ENCODE peak calls at places on chromosomes 13 and 19, in four cellular contexts. Z, W, R and J are unnamed samples.

GRCh38 chr13:112887151-112887550 is 81.9 kb upstream of the MCF2L start:
- DNase-seq in Z (no peak), W (no peak), R (no peak), J (no peak)

GRCh38 chr19:10888421-10888866 is 17.1 kb downstream of the CARM1 start:
- DNase-seq in Z (no peak), W (no peak), R (no peak), J (peak; percentile 72)

GRCh38 chr13:97574926-97575325 is 141.0 kb downstream of the RAP2A start:
- DNase-seq in Z (peak; percentile 10), W (peak; percentile 48), R (no peak), J (no peak)

GRCh38 chr13:40389081-40389641 is 277.3 kb downstream of the FOXO1 start:
- DNase-seq in Z (no peak), W (no peak), R (peak; percentile 4), J (no peak)

GRCh38 chr13:76764429-76764828 is 121.8 kb downstream of the KCTD12 start:
- DNase-seq in Z (no peak), W (no peak), R (no peak), J (no peak)

GRCh38 chr19:14361824-14362223 is 19.4 kb upstream of the ADGRE5 start:
- DNase-seq in Z (peak; percentile 51), W (peak; percentile 75), R (no peak), J (peak; percentile 63)

GRCh38 chr13:22074403-22074802 is 403.5 kb downstream of the FGF9 start:
- DNase-seq in Z (no peak), W (no peak), R (no peak), J (no peak)

GRCh38 chr13:106570354-106570822 is 2.5 kb upstream of the ARGLU1 start:
- DNase-seq in Z (peak; percentile 58), W (peak; percentile 69), R (no peak), J (peak; percentile 32)

GRCh38 chr13:52846567-52847321 is 1.7 kb downstream of the PCDH8 start:
- DNase-seq in Z (no peak), W (peak; percentile 96), R (no peak), J (peak; percentile 75)

GRCh38 chr19:33490041-33490451 is 31.5 kb downstream of the PEPD start:
- DNase-seq in Z (no peak), W (no peak), R (no peak), J (peak; percentile 17)

GRCh38 chr13:33004454-33004853 is 11.8 kb upstream of the KL start:
- DNase-seq in Z (no peak), W (no peak), R (no peak), J (no peak)

GRCh38 chr13:30107536-30108136 is 199.7 kb downstream of the KATNAL1 start:
- DNase-seq in Z (no peak), W (no peak), R (no peak), J (no peak)

GRCh38 chr19:18514800-18515682 is 6.8 kb downstream of the ELL start:
- DNase-seq in Z (no peak), W (no peak), R (no peak), J (no peak)

GRCh38 chr19:7874080-7874856 is at the start of gene PRR36:
- DNase-seq in Z (no peak), W (peak; percentile 93), R (no peak), J (peak; percentile 93)

GRCh38 chr13:104253063-104253680 is 1187.0 kb upstream of the SLC10A2 start:
- DNase-seq in Z (no peak), W (no peak), R (no peak), J (no peak)

GRCh38 chr13:112092453-112092852 is 25.5 kb downstream of the SOX1 start:
- DNase-seq in Z (no peak), W (no peak), R (no peak), J (no peak)

DNA sequence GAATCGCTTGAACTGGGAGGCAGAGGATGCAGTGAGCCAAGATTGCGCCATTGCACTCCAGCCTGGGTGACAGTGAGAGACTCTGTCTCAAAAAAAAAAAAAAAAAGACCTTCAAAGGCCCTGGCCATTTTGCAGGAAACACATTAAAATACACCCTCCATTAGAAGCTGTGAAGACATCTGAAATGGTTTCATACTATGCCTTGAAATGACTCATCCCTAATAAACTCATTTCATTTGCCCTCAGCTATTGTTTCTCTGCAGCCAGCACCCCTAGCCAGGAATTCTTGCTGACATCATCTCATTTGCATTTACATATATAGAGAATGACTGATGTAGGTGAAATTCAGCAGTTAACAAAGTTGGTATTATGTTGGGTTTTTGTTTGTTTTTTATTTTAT is 8.7 kb downstream of the EML2 start:
- DNase-seq in Z (no peak), W (no peak), R (peak; percentile 60), J (peak; percentile 3)
- TF ChIP-seq NRF1 in Z (no peak), W (no peak), R (no peak), J (no peak)

DNA sequence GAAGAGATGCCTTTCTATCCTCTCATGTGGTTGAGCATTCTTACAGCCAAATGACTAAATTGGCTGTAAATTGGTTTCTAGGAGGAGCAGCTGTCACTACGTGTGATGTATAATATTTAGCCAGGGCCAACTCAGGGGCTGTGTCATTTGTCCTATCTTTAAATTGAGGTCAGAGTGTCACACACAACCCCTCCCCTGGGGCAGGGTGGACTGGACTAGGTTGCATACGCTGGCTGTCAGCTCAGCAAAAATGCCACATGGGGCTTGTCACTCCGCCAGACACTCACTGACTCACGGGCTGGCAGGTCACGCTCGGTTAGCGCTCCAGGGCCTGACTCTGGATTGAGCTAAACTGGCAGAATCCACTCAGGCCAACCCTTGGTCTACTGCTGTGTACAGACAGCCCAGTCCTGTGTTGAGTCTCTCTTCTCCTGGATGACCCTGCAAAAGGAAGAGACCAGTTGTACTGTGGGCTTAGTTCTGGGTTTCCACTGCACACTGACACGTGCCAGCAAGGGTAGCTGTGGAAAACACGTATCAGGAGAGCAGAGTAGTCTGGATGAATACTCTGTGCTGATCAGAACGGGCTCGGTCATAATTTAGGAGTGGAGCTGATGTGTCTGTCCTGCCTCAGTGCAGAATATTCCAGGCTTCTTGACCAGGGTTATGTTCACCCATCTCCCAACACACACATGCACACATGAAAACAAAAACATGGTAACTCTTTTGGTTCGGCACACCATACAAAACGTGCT is 29.1 kb downstream of the SHISA2 start:
- DNase-seq in Z (no peak), W (peak; percentile 39), R (no peak), J (peak; percentile 85)
- TF ChIP-seq NRF1 in Z (no peak), W (no peak), R (no peak), J (no peak)

DNA sequence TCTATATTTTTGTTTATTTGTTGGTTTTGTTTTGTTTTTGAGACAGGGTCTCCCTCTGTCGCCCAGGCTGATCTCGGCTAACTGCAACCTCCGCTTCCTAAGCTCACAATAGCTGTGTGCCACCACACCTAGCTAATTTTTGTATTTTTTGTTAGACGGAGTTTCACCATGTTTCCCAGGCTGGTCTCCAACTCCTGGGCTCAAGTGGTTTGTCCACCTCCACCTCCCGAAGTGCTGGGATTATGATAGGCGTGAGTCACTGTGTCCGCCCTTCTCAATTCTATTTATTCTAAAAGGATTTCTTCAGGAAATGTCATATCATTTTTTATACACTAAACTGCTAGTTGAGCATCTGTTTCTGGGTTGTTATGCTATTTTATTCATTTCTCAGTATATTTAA is 1206.0 kb downstream of the OLFM4 start:
- DNase-seq in Z (no peak), W (no peak), R (no peak), J (no peak)
- TF ChIP-seq NRF1 in Z (no peak), W (no peak), R (no peak), J (no peak)

GRCh38 chr13:51833980-51834379 is 11.0 kb downstream of the TMEM272 start:
- DNase-seq in Z (no peak), W (no peak), R (no peak), J (no peak)

GRCh38 chr13:51829236-51829899 is 15.6 kb downstream of the TMEM272 start:
- DNase-seq in Z (no peak), W (no peak), R (no peak), J (no peak)

GRCh38 chr13:51831519-51831918 is 13.5 kb downstream of the TMEM272 start:
- DNase-seq in Z (no peak), W (no peak), R (no peak), J (no peak)

GRCh38 chr13:51834581-51835158 is 10.3 kb downstream of the TMEM272 start:
- DNase-seq in Z (no peak), W (peak; percentile 37), R (no peak), J (peak; percentile 43)

DNA sequence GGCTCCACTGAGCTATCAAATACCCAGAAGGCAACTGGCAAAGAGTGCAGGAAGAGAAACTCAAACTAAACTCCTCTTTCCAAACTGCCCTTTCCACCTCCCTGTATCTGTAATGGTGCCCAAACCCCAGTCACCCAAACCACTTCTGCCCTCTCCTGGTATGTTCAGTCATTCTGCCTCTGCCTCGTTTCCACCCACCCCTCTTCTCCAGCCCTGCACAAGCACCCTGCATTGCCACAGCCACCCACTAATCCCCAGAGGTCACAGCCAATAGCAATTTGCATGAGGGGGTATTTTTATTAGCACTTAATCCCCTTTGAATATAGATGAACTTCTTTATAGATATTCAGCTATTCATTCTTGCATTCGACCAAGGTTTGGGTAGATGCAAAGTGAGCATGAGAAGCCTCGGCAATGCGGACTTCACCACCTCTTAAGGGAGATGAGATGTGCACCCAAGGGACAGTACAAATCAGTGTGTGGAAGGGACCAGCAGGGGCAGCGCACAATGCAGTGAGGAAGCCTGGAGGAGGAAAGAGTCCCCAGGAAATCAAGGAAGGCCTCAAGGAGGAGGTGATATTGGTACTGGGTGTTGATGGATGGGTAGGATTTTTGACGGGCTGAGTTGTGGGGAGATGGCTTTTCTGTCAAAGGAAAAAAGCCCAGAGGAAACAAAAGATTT is 12.4 kb downstream of the TMEM272 start:
- DNase-seq in Z (peak; percentile 28), W (no peak), R (no peak), J (peak; percentile 39)
- TF ChIP-seq NRF1 in Z (no peak), W (no peak), R (no peak), J (no peak)

GRCh38 chr19:4284974-4285373 is 5.9 kb downstream of the SHD start:
- DNase-seq in Z (no peak), W (no peak), R (no peak), J (no peak)

GRCh38 chr19:4278926-4279529 is at the start of gene SHD:
- DNase-seq in Z (peak; percentile 32), W (peak; percentile 71), R (no peak), J (peak; percentile 92)

GRCh38 chr19:4279530-4280422 is 710 bp downstream of the SHD start:
- DNase-seq in Z (no peak), W (peak; percentile 61), R (no peak), J (peak; percentile 61)

GRCh38 chr19:4288091-4288777 is 9.2 kb downstream of the SHD start:
- DNase-seq in Z (peak; percentile 66), W (no peak), R (no peak), J (no peak)

DNA sequence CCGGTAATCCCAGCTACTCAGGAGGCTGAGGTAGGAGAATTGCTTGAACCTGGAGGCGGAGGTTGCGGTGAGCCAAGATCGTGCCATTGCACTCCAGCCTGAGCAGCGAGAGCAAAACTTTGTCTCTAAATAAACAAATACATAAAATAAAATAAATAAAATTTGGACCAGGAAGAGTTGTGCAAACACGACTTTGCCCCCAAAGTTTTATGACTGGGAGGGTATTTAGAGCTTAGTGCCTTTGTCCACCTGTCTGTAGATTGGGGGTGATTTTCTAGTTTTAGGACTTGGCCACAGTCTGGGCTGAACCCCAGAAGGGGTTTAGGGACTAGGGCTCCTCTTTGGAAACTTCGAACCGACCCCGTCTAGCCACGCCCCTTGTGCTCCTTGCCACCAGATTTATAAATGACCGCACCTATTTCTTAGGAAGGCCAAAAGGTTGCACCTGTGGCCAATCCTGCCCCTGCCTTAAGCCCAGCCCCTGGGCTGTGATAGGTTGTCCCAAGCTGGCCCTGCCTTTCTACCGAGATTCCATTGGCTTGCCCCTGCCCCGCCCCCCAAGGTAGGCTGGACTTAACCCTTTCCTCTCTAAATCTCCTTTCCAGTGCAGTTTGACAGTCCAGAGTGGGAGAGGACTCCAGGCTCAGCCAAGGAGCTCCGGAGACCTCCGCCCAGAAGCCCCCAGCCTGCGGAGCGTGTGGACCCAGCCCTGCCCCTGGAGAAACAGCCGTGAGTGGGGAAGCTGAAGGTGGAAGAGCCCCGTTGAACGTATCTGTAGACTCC is 5.3 kb downstream of the SHD start:
- DNase-seq in Z (peak; percentile 97), W (peak; percentile 89), R (no peak), J (peak; percentile 93)
- TF ChIP-seq NRF1 in Z (no peak), W (no peak), R (no peak), J (no peak)